ENCODE peak calls at places on chromosomes 7 and 10, in four cellular contexts. One of them, this sample, is unnamed.
A peak's percentile ranks its signal among the peaks of the same experiment; 100 is the strongest.

GRCh38 chr10:69303632-69304035 is 25.3 kb downstream of the HK1 start:
- DNase-seq in A673: no peak
- DNase-seq in neural progenitor cell: no peak
- DNase-seq in fibroblast of lung: peak; percentile 34
- DNase-seq in this sample: peak; percentile 79

GRCh38 chr10:112526906-112527305 is 79.9 kb downstream of the VTI1A start:
- DNase-seq in A673: no peak
- DNase-seq in neural progenitor cell: peak; percentile 84
- DNase-seq in fibroblast of lung: peak; percentile 31
- DNase-seq in this sample: no peak

GRCh38 chr7:73840715-73841379 is 1.5 kb downstream of the METTL27 start:
- DNase-seq in A673: no peak
- DNase-seq in neural progenitor cell: no peak
- DNase-seq in fibroblast of lung: no peak
- DNase-seq in this sample: no peak

GRCh38 chr7:96995406-96996110 is 9.8 kb upstream of the DLX6 start:
- DNase-seq in A673: no peak
- DNase-seq in neural progenitor cell: peak; percentile 11
- DNase-seq in fibroblast of lung: no peak
- DNase-seq in this sample: no peak

GRCh38 chr10:114933588-114933987 is 4.4 kb upstream of the TRUB1 start:
- DNase-seq in A673: no peak
- DNase-seq in neural progenitor cell: no peak
- DNase-seq in fibroblast of lung: no peak
- DNase-seq in this sample: peak; percentile 73

GRCh38 chr10:78507761-78508160 is 474.1 kb downstream of the RPS24 start:
- DNase-seq in A673: no peak
- DNase-seq in neural progenitor cell: peak; percentile 22
- DNase-seq in fibroblast of lung: no peak
- DNase-seq in this sample: no peak

GRCh38 chr7:106504620-106505019 is 156.3 kb downstream of the CCDC71L start:
- DNase-seq in A673: peak; percentile 19
- DNase-seq in neural progenitor cell: no peak
- DNase-seq in fibroblast of lung: no peak
- DNase-seq in this sample: peak; percentile 32

GRCh38 chr10:26727005-26727404 is 29.5 kb downstream of the PDSS1 start:
- DNase-seq in A673: no peak
- DNase-seq in neural progenitor cell: no peak
- DNase-seq in fibroblast of lung: no peak
- DNase-seq in this sample: no peak

GRCh38 chr7:95843286-95843685 is 70.9 kb downstream of the DYNC1I1 start:
- DNase-seq in A673: no peak
- DNase-seq in neural progenitor cell: peak; percentile 9
- DNase-seq in fibroblast of lung: peak; percentile 5
- DNase-seq in this sample: no peak

GRCh38 chr7:108097703-108098102 is 32.5 kb downstream of the LAMB4 start:
- DNase-seq in A673: peak; percentile 70
- DNase-seq in neural progenitor cell: peak; percentile 7
- DNase-seq in fibroblast of lung: no peak
- DNase-seq in this sample: no peak

GRCh38 chr10:79079074-79079397 is 10.3 kb downstream of the ZMIZ1 start:
- DNase-seq in A673: no peak
- DNase-seq in neural progenitor cell: no peak
- DNase-seq in fibroblast of lung: no peak
- DNase-seq in this sample: no peak

GRCh38 chr7:46844486-46844885 is 737.4 kb downstream of the TNS3 start:
- DNase-seq in A673: no peak
- DNase-seq in neural progenitor cell: no peak
- DNase-seq in fibroblast of lung: no peak
- DNase-seq in this sample: peak; percentile 79

GRCh38 chr10:80136134-80136571 is 3.6 kb downstream of the PLAC9 start:
- DNase-seq in A673: no peak
- DNase-seq in neural progenitor cell: no peak
- DNase-seq in fibroblast of lung: peak; percentile 99
- DNase-seq in this sample: no peak

GRCh38 chr7:139737221-139738100 is 40.3 kb downstream of the HIPK2 start:
- DNase-seq in A673: no peak
- DNase-seq in neural progenitor cell: no peak
- DNase-seq in fibroblast of lung: no peak
- DNase-seq in this sample: no peak

GRCh38 chr10:89814278-89814677 is 112.9 kb downstream of the KIF20B start:
- DNase-seq in A673: no peak
- DNase-seq in neural progenitor cell: no peak
- DNase-seq in fibroblast of lung: no peak
- DNase-seq in this sample: no peak

GRCh38 chr7:96118449-96119001 is 203.4 kb downstream of the SLC25A13 start:
- DNase-seq in A673: no peak
- DNase-seq in neural progenitor cell: peak; percentile 15
- DNase-seq in fibroblast of lung: no peak
- DNase-seq in this sample: no peak

GRCh38 chr7:90726623-90727022 is 130.5 kb downstream of the CDK14 start:
- DNase-seq in A673: peak; percentile 82
- DNase-seq in neural progenitor cell: peak; percentile 59
- DNase-seq in fibroblast of lung: peak; percentile 62
- DNase-seq in this sample: peak; percentile 26

GRCh38 chr7:34900891-34901493 is 136.3 kb downstream of the DPY19L1 start:
- DNase-seq in A673: peak; percentile 41
- DNase-seq in neural progenitor cell: peak; percentile 47
- DNase-seq in fibroblast of lung: no peak
- DNase-seq in this sample: no peak

GRCh38 chr7:21717323-21717722 is 174.5 kb downstream of the DNAH11 start:
- DNase-seq in A673: no peak
- DNase-seq in neural progenitor cell: no peak
- DNase-seq in fibroblast of lung: no peak
- DNase-seq in this sample: no peak

GRCh38 chr7:47185839-47186238 is 396.1 kb downstream of the TNS3 start:
- DNase-seq in A673: no peak
- DNase-seq in neural progenitor cell: no peak
- DNase-seq in fibroblast of lung: no peak
- DNase-seq in this sample: no peak

GRCh38 chr10:93080350-93081046 is 6.8 kb downstream of the CYP26A1 start:
- DNase-seq in A673: peak; percentile 61
- DNase-seq in neural progenitor cell: peak; percentile 66
- DNase-seq in fibroblast of lung: peak; percentile 40
- DNase-seq in this sample: no peak

GRCh38 chr7:130065500-130066152 is 4.7 kb upstream of the KLHDC10 start:
- DNase-seq in A673: no peak
- DNase-seq in neural progenitor cell: no peak
- DNase-seq in fibroblast of lung: peak; percentile 80
- DNase-seq in this sample: no peak

GRCh38 chr10:60130130-60130579 is 223.8 kb upstream of the CCDC6 start:
- DNase-seq in A673: peak; percentile 42
- DNase-seq in neural progenitor cell: peak; percentile 85
- DNase-seq in fibroblast of lung: no peak
- DNase-seq in this sample: no peak

GRCh38 chr7:135335628-135336139 is 102.0 kb downstream of the STRA8 start:
- DNase-seq in A673: peak; percentile 72
- DNase-seq in neural progenitor cell: peak; percentile 95
- DNase-seq in fibroblast of lung: peak; percentile 24
- DNase-seq in this sample: peak; percentile 98

GRCh38 chr10:14468726-14469125 is 138.0 kb upstream of the FRMD4A start:
- DNase-seq in A673: no peak
- DNase-seq in neural progenitor cell: no peak
- DNase-seq in fibroblast of lung: no peak
- DNase-seq in this sample: no peak

GRCh38 chr7:122423591-122423990 is 119.0 kb upstream of the FEZF1 start:
- DNase-seq in A673: no peak
- DNase-seq in neural progenitor cell: no peak
- DNase-seq in fibroblast of lung: no peak
- DNase-seq in this sample: peak; percentile 43

GRCh38 chr10:30127120-30127541 is 67.7 kb upstream of the JCAD start:
- DNase-seq in A673: no peak
- DNase-seq in neural progenitor cell: no peak
- DNase-seq in fibroblast of lung: peak; percentile 16
- DNase-seq in this sample: no peak

GRCh38 chr7:75776295-75776971 is 4.4 kb upstream of the CCL26 start:
- DNase-seq in A673: peak; percentile 60
- DNase-seq in neural progenitor cell: no peak
- DNase-seq in fibroblast of lung: peak; percentile 89
- DNase-seq in this sample: peak; percentile 54

GRCh38 chr7:85186521-85187241 is at the start of gene SEMA3D:
- DNase-seq in A673: peak; percentile 95
- DNase-seq in neural progenitor cell: peak; percentile 92
- DNase-seq in fibroblast of lung: peak; percentile 87
- DNase-seq in this sample: peak; percentile 86

GRCh38 chr7:136072447-136072846 is 95.3 kb upstream of the MTPN start:
- DNase-seq in A673: no peak
- DNase-seq in neural progenitor cell: no peak
- DNase-seq in fibroblast of lung: no peak
- DNase-seq in this sample: no peak

GRCh38 chr10:91796332-91797076 is 1.7 kb upstream of the TNKS2 start:
- DNase-seq in A673: peak; percentile 10
- DNase-seq in neural progenitor cell: peak; percentile 58
- DNase-seq in fibroblast of lung: no peak
- DNase-seq in this sample: peak; percentile 40

GRCh38 chr10:70954373-70954772 is 66.0 kb upstream of the PCBD1 start:
- DNase-seq in A673: no peak
- DNase-seq in neural progenitor cell: peak; percentile 33
- DNase-seq in fibroblast of lung: no peak
- DNase-seq in this sample: no peak

GRCh38 chr7:151439855-151440798 is at the start of gene CRYGN:
- DNase-seq in A673: no peak
- DNase-seq in neural progenitor cell: peak; percentile 83
- DNase-seq in fibroblast of lung: no peak
- DNase-seq in this sample: no peak
- TF ChIP-seq EZH2 in A673: no peak
- TF ChIP-seq EZH2 in neural progenitor cell: peak; percentile 42
- TF ChIP-seq EZH2 in fibroblast of lung: no peak
- TF ChIP-seq EZH2 in this sample: no peak

GRCh38 chr10:101216631-101217425 is 12.4 kb downstream of the LBX1 start:
- DNase-seq in A673: no peak
- DNase-seq in neural progenitor cell: peak; percentile 59
- DNase-seq in fibroblast of lung: no peak
- DNase-seq in this sample: no peak

GRCh38 chr10:101216207-101216607 is 13.1 kb downstream of the LBX1 start:
- DNase-seq in A673: peak; percentile 52
- DNase-seq in neural progenitor cell: peak; percentile 54
- DNase-seq in fibroblast of lung: no peak
- DNase-seq in this sample: no peak

GRCh38 chr10:101219137-101219945 is 9.9 kb downstream of the LBX1 start:
- DNase-seq in A673: no peak
- DNase-seq in neural progenitor cell: no peak
- DNase-seq in fibroblast of lung: no peak
- DNase-seq in this sample: no peak

GRCh38 chr10:101218423-101219136 is 10.7 kb downstream of the LBX1 start:
- DNase-seq in A673: no peak
- DNase-seq in neural progenitor cell: no peak
- DNase-seq in fibroblast of lung: no peak
- DNase-seq in this sample: no peak

GRCh38 chr10:101217450-101218281 is 11.6 kb downstream of the LBX1 start:
- DNase-seq in A673: peak; percentile 70
- DNase-seq in neural progenitor cell: peak; percentile 96
- DNase-seq in fibroblast of lung: peak; percentile 30
- DNase-seq in this sample: no peak
- TF ChIP-seq EZH2 in A673: no peak
- TF ChIP-seq EZH2 in neural progenitor cell: peak; percentile 82
- TF ChIP-seq EZH2 in fibroblast of lung: peak; percentile 85
- TF ChIP-seq EZH2 in this sample: peak; percentile 47

DNA sequence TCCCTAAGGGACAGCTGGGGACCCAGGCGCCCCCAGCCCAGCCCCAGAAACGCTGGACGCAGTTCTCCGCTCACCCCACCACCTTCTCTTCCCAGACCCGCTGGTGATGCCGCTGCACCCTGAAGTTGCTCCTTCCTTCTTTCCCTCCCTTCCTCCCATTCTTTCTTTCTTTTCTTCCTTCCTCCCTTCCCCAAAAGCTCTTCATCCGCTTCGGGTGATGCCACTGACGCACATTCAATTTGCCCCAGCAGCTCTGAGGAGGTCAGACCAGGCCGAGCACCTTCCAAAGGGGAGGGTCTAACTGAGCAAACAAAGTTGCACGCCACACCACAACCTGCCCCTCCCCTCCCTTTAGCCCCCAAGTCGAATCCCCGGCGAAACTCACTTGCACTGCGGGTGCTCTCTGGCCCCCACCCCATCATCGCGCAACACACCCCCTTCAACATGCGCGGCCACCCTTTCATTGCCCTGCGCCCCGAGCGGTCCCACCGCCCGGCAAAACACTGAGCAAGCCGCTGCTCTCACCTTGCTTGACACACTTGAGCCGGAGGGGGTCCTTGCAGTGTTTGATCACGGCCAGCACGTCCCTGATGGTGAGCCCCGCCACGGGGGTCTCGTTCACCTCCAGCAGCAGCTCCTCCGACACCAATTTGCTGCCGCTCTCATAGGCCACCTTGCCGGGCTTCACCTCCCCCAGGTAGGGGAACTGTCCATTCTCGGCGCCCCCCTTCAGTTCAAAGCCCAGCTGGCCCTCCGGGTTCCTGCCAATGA is 787 bp downstream of the MAGI2 start:
- DNase-seq in A673: no peak
- DNase-seq in neural progenitor cell: peak; percentile 37
- DNase-seq in fibroblast of lung: peak; percentile 42
- DNase-seq in this sample: no peak
- TF ChIP-seq EZH2 in A673: peak; percentile 40
- TF ChIP-seq EZH2 in neural progenitor cell: no peak
- TF ChIP-seq EZH2 in fibroblast of lung: no peak
- TF ChIP-seq EZH2 in this sample: peak; percentile 48

GRCh38 chr7:155809947-155810606 is 2.2 kb downstream of the SHH start:
- DNase-seq in A673: no peak
- DNase-seq in neural progenitor cell: peak; percentile 50
- DNase-seq in fibroblast of lung: no peak
- DNase-seq in this sample: no peak
- TF ChIP-seq EZH2 in A673: no peak
- TF ChIP-seq EZH2 in neural progenitor cell: peak; percentile 94
- TF ChIP-seq EZH2 in fibroblast of lung: peak; percentile 97
- TF ChIP-seq EZH2 in this sample: peak; percentile 97